ENCODE peak calls at places on chromosomes 6 and 20, in nine cellular contexts. C, L, N, V, H, W, D, J and K are unnamed samples.

GRCh38 chr20:15834857-15835256 is 738.4 kb downstream of the KIF16B start:
- DNase-seq in W (no peak), V (no peak), L (no peak), D (peak), H (no peak), C (no peak), N (no peak), J (no peak), K (no peak)

GRCh38 chr6:5173862-5174643 is 86.7 kb downstream of the LYRM4 start:
- DNase-seq in V (no peak), J (no peak), C (no peak), N (peak), D (no peak), H (no peak), L (no peak), W (no peak), K (no peak)

GRCh38 chr20:45833030-45833882 is at the start of gene SNX21:
- DNase-seq in W (peak), N (no peak), J (peak), C (peak), H (peak), L (peak), D (peak), V (peak), K (peak)

GRCh38 chr20:14992071-14992654 is 654.8 kb upstream of the FLRT3 start:
- DNase-seq in L (no peak), H (peak), W (no peak), V (peak), C (peak), N (no peak), D (peak), J (no peak), K (no peak)

GRCh38 chr6:12440981-12441380 is 150.8 kb downstream of the EDN1 start:
- DNase-seq in L (no peak), V (peak), C (no peak), D (peak), J (no peak), H (peak), N (no peak), W (no peak), K (no peak)

GRCh38 chr6:158251565-158251964 is 60.7 kb upstream of the TULP4 start:
- DNase-seq in D (no peak), V (no peak), C (no peak), J (no peak), L (no peak), W (no peak), H (no peak), N (no peak), K (no peak)

GRCh38 chr6:142784344-142784743 is 160.6 kb downstream of the HIVEP2 start:
- DNase-seq in H (no peak), W (no peak), L (no peak), D (no peak), V (no peak), J (no peak), N (no peak), C (peak), K (no peak)

GRCh38 chr6:29943053-29943966 is 978 bp downstream of the HLA-A start:
- DNase-seq in D (no peak), N (no peak), L (peak), H (no peak), W (peak), J (no peak), C (no peak), V (no peak), K (no peak)

GRCh38 chr20:208937-209566 is 18.0 kb upstream of the DEFB129 start:
- DNase-seq in V (peak), J (no peak), C (peak), W (no peak), N (no peak), L (no peak), D (peak), H (peak), K (no peak)

GRCh38 chr6:26223677-26224546 is 136.7 kb downstream of the HFE start:
- DNase-seq in L (peak), H (peak), D (peak), J (peak), W (no peak), V (peak), N (peak), C (peak), K (no peak)
- TF ChIP-seq CTCF in L (no peak), H (no peak), D (no peak), J (no peak), W (no peak), V (no peak), N (no peak), C (no peak), K (no peak)

GRCh38 chr6:154675602-154676088 is 57.6 kb upstream of the SCAF8 start:
- DNase-seq in V (peak), D (peak), C (peak), L (peak), N (peak), J (peak), W (peak), H (peak), K (peak)
- TF ChIP-seq CTCF in V (peak), D (peak), C (peak), L (peak), N (peak), J (peak), W (peak), H (peak), K (peak)

DNA sequence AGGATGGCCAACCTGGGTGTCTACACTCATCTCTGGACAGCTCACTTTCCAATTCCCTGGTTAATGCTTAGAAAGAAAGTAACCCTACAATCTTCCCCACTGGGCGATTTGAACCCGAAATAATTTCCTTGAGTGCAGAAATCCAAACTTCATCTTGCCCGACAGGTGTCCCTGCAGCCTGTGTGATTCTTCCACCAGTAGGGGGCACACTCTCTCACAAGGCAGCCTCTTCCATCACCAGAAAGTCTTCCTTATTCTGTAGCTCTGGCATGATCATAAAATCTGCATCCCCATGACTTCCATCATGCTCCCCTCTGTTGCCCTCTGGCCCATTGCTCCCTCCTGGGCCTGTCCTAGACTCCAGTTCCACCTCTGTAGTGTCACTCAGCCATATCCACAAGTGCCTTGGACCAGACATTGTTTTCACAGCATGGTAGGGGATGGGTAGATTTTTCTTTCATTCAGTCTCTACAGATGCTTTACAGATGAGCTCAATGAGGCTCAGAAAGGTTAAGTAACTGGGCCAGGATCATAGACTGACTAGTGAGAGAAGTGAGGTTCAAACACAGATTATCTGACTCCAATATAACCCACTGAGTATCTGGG is 170.4 kb upstream of the SPTLC3 start:
- DNase-seq in J (no peak), N (no peak), H (no peak), W (no peak), C (no peak), V (no peak), L (no peak), D (no peak), K (no peak)
- TF ChIP-seq CTCF in J (no peak), N (no peak), H (peak), W (no peak), C (no peak), V (no peak), L (no peak), D (peak), K (peak)

GRCh38 chr6:51536728-51537127 is 550.7 kb downstream of the PKHD1 start:
- DNase-seq in V (no peak), W (no peak), N (no peak), L (no peak), D (no peak), C (no peak), J (no peak), H (no peak), K (no peak)

GRCh38 chr6:51542466-51542865 is 544.9 kb downstream of the PKHD1 start:
- DNase-seq in J (no peak), D (no peak), H (no peak), C (no peak), V (no peak), W (no peak), L (no peak), N (no peak), K (no peak)

GRCh38 chr6:51541847-51542246 is 545.6 kb downstream of the PKHD1 start:
- DNase-seq in N (no peak), V (peak), L (no peak), H (no peak), C (no peak), J (no peak), D (peak), W (no peak), K (no peak)
- TF ChIP-seq CTCF in N (no peak), V (peak), L (no peak), H (no peak), C (no peak), J (no peak), D (peak), W (no peak), K (no peak)

GRCh38 chr20:32893878-32894483 is 35.3 kb downstream of the EFCAB8 start:
- DNase-seq in C (no peak), N (no peak), L (no peak), J (no peak), V (peak), H (peak), W (peak), D (no peak), K (no peak)

GRCh38 chr20:32896521-32897280 is 38.0 kb downstream of the EFCAB8 start:
- DNase-seq in W (no peak), V (no peak), D (no peak), C (no peak), H (no peak), N (no peak), L (no peak), J (no peak), K (no peak)

GRCh38 chr20:32894711-32895355 is 36.1 kb downstream of the EFCAB8 start:
- DNase-seq in W (no peak), N (no peak), D (peak), V (peak), C (no peak), J (no peak), L (no peak), H (no peak), K (no peak)

GRCh38 chr20:32902456-32903420 is 44.0 kb downstream of the EFCAB8 start:
- DNase-seq in W (peak), V (peak), L (peak), H (peak), N (peak), C (peak), D (peak), J (no peak), K (no peak)

DNA sequence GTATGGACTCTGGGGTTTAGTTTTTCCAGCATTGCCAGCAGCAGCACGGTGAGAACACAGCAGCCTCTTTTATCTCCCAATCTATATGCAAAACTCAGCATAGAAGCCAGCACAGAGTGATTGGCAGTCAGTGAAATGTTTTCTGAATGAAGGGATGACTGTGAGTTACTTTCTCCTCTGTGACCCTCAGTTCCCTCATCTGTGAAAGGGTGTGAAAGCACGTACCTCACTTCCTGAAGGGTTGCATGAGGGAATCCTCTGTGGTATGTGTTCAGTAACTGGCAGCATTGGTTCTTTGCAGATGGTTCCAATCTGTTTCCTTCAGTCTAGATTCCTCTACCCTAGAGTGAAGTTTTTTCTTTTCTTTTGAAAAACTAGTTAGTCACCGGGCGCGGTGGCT is 40.0 kb downstream of the EFCAB8 start:
- DNase-seq in J (no peak), C (peak), L (no peak), N (no peak), W (no peak), D (no peak), V (no peak), H (peak), K (no peak)
- TF ChIP-seq CTCF in J (no peak), C (no peak), L (no peak), N (no peak), W (no peak), D (no peak), V (no peak), H (no peak), K (no peak)

GRCh38 chr6:113190170-113190569 is 667.0 kb upstream of the MARCKS start:
- DNase-seq in W (no peak), C (no peak), J (no peak), L (no peak), D (no peak), V (peak), H (peak), N (no peak), K (no peak)
- TF ChIP-seq CTCF in W (no peak), C (no peak), J (peak), L (no peak), D (no peak), V (peak), H (peak), N (no peak), K (no peak)

DNA sequence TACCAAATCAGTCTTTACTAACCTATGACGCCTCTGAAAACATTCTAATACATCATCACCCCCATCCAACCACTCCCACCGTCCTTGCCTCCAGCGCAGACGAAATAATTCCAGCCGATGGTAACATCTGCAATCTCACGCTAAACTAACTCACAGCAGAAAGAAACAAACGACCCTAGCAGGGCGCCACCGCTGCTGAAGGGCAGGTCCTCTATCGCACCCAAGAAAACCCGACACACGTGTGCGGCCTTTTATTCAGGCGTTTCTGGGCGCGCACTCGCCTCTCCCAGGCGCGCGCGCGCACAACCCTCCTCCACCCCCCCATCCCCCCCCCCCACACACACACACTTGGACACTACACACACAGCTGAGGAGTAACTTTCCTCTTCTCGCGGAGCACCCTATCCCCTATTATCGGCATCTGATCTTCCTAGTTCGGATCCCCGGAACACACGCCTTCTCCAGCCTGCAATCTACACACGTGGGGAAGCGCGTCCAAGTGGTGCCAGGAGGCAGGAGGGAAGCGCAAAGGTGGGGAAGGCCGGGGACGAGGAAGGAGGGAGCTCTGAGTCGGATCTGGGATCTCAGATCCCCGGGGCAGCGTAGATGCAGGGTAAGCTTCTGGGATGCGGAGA is 1.4 kb downstream of the GFOD1 start:
- DNase-seq in D (peak), J (peak), H (peak), N (peak), V (peak), L (peak), C (peak), W (peak), K (no peak)
- TF ChIP-seq CTCF in D (no peak), J (no peak), H (no peak), N (no peak), V (no peak), L (no peak), C (no peak), W (no peak), K (no peak)